ENCODE peak calls at places on chromosomes 16 and 17, in eight cellular contexts. One of them, this sample, is unnamed.

GRCh38 chr17:76789235-76789788 is 51.4 kb downstream of the MFSD11 start:
- DNase-seq in fibroblast of the aortic adventitia: no peak
- DNase-seq in Caco-2: peak
- DNase-seq in epithelial cell of esophagus: no peak
- DNase-seq in AG04450: no peak
- DNase-seq in adrenal gland: no peak
- DNase-seq in AG10803: no peak
- DNase-seq in ascending aorta: no peak
- DNase-seq in this sample: no peak

GRCh38 chr16:1706386-1707192 is 594 bp downstream of the MAPK8IP3 start:
- DNase-seq in Caco-2: no peak
- DNase-seq in adrenal gland: no peak
- DNase-seq in AG04450: no peak
- DNase-seq in fibroblast of the aortic adventitia: peak
- DNase-seq in AG10803: no peak
- DNase-seq in ascending aorta: no peak
- DNase-seq in epithelial cell of esophagus: peak
- DNase-seq in this sample: no peak

GRCh38 chr17:8913091-8913490 is 45.6 kb upstream of the PIK3R6 start:
- DNase-seq in fibroblast of the aortic adventitia: no peak
- DNase-seq in ascending aorta: no peak
- DNase-seq in Caco-2: no peak
- DNase-seq in AG10803: no peak
- DNase-seq in epithelial cell of esophagus: no peak
- DNase-seq in adrenal gland: no peak
- DNase-seq in AG04450: no peak
- DNase-seq in this sample: no peak

GRCh38 chr17:3935140-3935542 is 18.9 kb upstream of the P2RX1 start:
- DNase-seq in Caco-2: peak
- DNase-seq in AG10803: peak
- DNase-seq in AG04450: peak
- DNase-seq in fibroblast of the aortic adventitia: peak
- DNase-seq in ascending aorta: no peak
- DNase-seq in epithelial cell of esophagus: peak
- DNase-seq in adrenal gland: peak
- DNase-seq in this sample: peak

GRCh38 chr17:53924530-53925455 is 102.1 kb downstream of the KIF2B start:
- DNase-seq in ascending aorta: no peak
- DNase-seq in Caco-2: peak
- DNase-seq in fibroblast of the aortic adventitia: no peak
- DNase-seq in AG10803: no peak
- DNase-seq in epithelial cell of esophagus: no peak
- DNase-seq in AG04450: no peak
- DNase-seq in adrenal gland: no peak
- DNase-seq in this sample: no peak

GRCh38 chr16:51636913-51637743 is 486.1 kb upstream of the SALL1 start:
- DNase-seq in Caco-2: no peak
- DNase-seq in fibroblast of the aortic adventitia: no peak
- DNase-seq in AG10803: peak
- DNase-seq in adrenal gland: no peak
- DNase-seq in ascending aorta: no peak
- DNase-seq in epithelial cell of esophagus: peak
- DNase-seq in AG04450: no peak
- DNase-seq in this sample: no peak

GRCh38 chr17:29169806-29170591 is 10.2 kb downstream of the MYO18A start:
- DNase-seq in adrenal gland: no peak
- DNase-seq in AG10803: no peak
- DNase-seq in epithelial cell of esophagus: no peak
- DNase-seq in fibroblast of the aortic adventitia: no peak
- DNase-seq in AG04450: no peak
- DNase-seq in ascending aorta: no peak
- DNase-seq in Caco-2: peak
- DNase-seq in this sample: no peak

GRCh38 chr17:77316191-77316641 is 175.4 kb downstream of the SEC14L1 start:
- DNase-seq in AG10803: peak
- DNase-seq in Caco-2: peak
- DNase-seq in AG04450: no peak
- DNase-seq in epithelial cell of esophagus: peak
- DNase-seq in ascending aorta: no peak
- DNase-seq in adrenal gland: peak
- DNase-seq in fibroblast of the aortic adventitia: peak
- DNase-seq in this sample: peak

GRCh38 chr17:21359483-21359840 is 16.7 kb upstream of the KCNJ12 start:
- DNase-seq in adrenal gland: no peak
- DNase-seq in AG10803: no peak
- DNase-seq in epithelial cell of esophagus: no peak
- DNase-seq in AG04450: no peak
- DNase-seq in ascending aorta: no peak
- DNase-seq in Caco-2: no peak
- DNase-seq in fibroblast of the aortic adventitia: no peak
- DNase-seq in this sample: no peak

GRCh38 chr16:51994597-51994996 is 552.3 kb downstream of the TOX3 start:
- DNase-seq in ascending aorta: no peak
- DNase-seq in AG04450: no peak
- DNase-seq in Caco-2: peak
- DNase-seq in epithelial cell of esophagus: peak
- DNase-seq in adrenal gland: peak
- DNase-seq in AG10803: peak
- DNase-seq in fibroblast of the aortic adventitia: no peak
- DNase-seq in this sample: no peak

GRCh38 chr16:24635900-24636610 is 93.4 kb upstream of the TNRC6A start:
- DNase-seq in adrenal gland: peak
- DNase-seq in fibroblast of the aortic adventitia: peak
- DNase-seq in AG04450: peak
- DNase-seq in Caco-2: no peak
- DNase-seq in AG10803: peak
- DNase-seq in ascending aorta: no peak
- DNase-seq in epithelial cell of esophagus: peak
- DNase-seq in this sample: peak

GRCh38 chr16:64051826-64052225 is 1070.0 kb downstream of the CDH11 start:
- DNase-seq in Caco-2: no peak
- DNase-seq in AG04450: no peak
- DNase-seq in fibroblast of the aortic adventitia: peak
- DNase-seq in adrenal gland: no peak
- DNase-seq in epithelial cell of esophagus: peak
- DNase-seq in ascending aorta: no peak
- DNase-seq in AG10803: peak
- DNase-seq in this sample: peak

GRCh38 chr17:15332338-15332737 is 9.1 kb downstream of the TEKT3 start:
- DNase-seq in epithelial cell of esophagus: no peak
- DNase-seq in AG10803: no peak
- DNase-seq in Caco-2: no peak
- DNase-seq in ascending aorta: no peak
- DNase-seq in AG04450: no peak
- DNase-seq in fibroblast of the aortic adventitia: no peak
- DNase-seq in adrenal gland: no peak
- DNase-seq in this sample: no peak

GRCh38 chr17:3603119-3603869 is 5.9 kb downstream of the TRPV1 start:
- DNase-seq in epithelial cell of esophagus: peak
- DNase-seq in fibroblast of the aortic adventitia: peak
- DNase-seq in Caco-2: no peak
- DNase-seq in adrenal gland: no peak
- DNase-seq in AG10803: peak
- DNase-seq in ascending aorta: no peak
- DNase-seq in AG04450: peak
- DNase-seq in this sample: no peak

GRCh38 chr17:47257651-47258339 is 4.2 kb downstream of the ITGB3 start:
- DNase-seq in ascending aorta: no peak
- DNase-seq in AG04450: no peak
- DNase-seq in epithelial cell of esophagus: peak
- DNase-seq in AG10803: peak
- DNase-seq in fibroblast of the aortic adventitia: peak
- DNase-seq in Caco-2: no peak
- DNase-seq in adrenal gland: no peak
- DNase-seq in this sample: peak

GRCh38 chr16:57039148-57039812 is 49.9 kb downstream of the NLRC5 start:
- DNase-seq in fibroblast of the aortic adventitia: peak
- DNase-seq in Caco-2: no peak
- DNase-seq in epithelial cell of esophagus: no peak
- DNase-seq in adrenal gland: no peak
- DNase-seq in AG04450: peak
- DNase-seq in AG10803: peak
- DNase-seq in ascending aorta: no peak
- DNase-seq in this sample: peak

DNA sequence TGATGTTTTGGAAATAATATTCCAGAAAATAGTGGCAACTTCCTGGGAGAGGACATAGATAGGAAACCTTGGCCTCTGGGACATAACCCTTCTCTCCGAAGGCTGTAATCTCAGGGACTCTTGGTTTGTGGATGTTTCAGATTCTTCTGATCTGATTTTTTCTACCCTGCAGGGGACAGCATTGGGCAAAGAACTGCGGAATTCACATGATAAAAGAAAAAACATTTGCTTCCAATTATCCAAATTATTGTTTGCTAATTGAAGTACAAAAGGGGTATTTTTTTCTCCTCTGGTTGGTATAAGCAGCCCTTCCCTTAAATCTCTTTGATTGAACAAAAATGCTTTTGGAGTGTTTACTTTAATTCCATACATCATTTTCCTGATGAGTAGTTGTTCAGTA is 251.7 kb upstream of the IRX3 start:
- DNase-seq in AG04450: no peak
- DNase-seq in ascending aorta: no peak
- DNase-seq in Caco-2: no peak
- DNase-seq in fibroblast of the aortic adventitia: peak
- DNase-seq in AG10803: peak
- DNase-seq in adrenal gland: no peak
- DNase-seq in epithelial cell of esophagus: no peak
- DNase-seq in this sample: no peak
- TF ChIP-seq CTCF in AG04450: no peak
- TF ChIP-seq CTCF in ascending aorta: no peak
- TF ChIP-seq CTCF in Caco-2: peak
- TF ChIP-seq CTCF in fibroblast of the aortic adventitia: peak
- TF ChIP-seq CTCF in AG10803: peak
- TF ChIP-seq CTCF in adrenal gland: no peak
- TF ChIP-seq CTCF in epithelial cell of esophagus: no peak
- TF ChIP-seq CTCF in this sample: peak

DNA sequence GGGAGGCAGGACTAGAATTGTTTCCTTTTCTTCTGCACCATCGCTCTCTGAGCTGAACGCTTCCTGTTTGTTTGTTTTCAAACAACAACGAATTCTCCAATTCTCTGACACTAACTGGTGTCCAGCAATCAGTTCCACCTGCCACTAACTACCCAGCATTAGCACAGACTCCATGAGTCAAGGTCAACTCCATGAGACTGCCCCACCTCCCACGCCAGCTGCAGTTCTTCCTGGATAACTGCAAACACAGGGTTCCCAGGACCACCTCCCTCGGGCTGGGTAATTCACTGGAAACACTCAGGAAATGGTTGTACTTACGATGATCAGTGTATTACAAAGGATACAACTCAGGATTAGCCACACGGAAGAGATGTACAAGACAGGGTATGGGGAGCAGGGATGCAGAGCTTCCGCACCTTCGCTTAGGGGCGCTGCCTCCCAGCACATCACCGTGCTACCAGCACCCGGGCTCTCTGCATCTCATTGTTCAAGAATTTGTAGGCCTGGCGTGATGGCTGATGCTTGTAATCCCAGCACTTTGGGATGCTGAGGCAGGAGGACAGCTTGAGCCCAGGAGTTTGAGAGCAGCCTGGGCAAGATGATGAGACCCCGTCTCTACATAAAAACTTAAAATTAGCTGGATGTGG is 43.1 kb downstream of the RAB11FIP4 start:
- DNase-seq in adrenal gland: no peak
- DNase-seq in fibroblast of the aortic adventitia: no peak
- DNase-seq in AG10803: no peak
- DNase-seq in ascending aorta: no peak
- DNase-seq in AG04450: no peak
- DNase-seq in epithelial cell of esophagus: no peak
- DNase-seq in Caco-2: no peak
- DNase-seq in this sample: no peak
- H3K4me3 ChIP-seq in adrenal gland: no peak
- H3K4me3 ChIP-seq in fibroblast of the aortic adventitia: no peak
- H3K4me3 ChIP-seq in AG10803: no peak
- H3K4me3 ChIP-seq in ascending aorta: no peak
- H3K4me3 ChIP-seq in AG04450: no peak
- H3K4me3 ChIP-seq in epithelial cell of esophagus: no peak
- H3K4me3 ChIP-seq in Caco-2: no peak
- H3K4me3 ChIP-seq in this sample: no peak

GRCh38 chr17:73196500-73196899 is 3.6 kb downstream of the COG1 start:
- DNase-seq in epithelial cell of esophagus: peak
- DNase-seq in fibroblast of the aortic adventitia: peak
- DNase-seq in AG04450: no peak
- DNase-seq in Caco-2: no peak
- DNase-seq in AG10803: peak
- DNase-seq in adrenal gland: peak
- DNase-seq in ascending aorta: no peak
- DNase-seq in this sample: no peak
- TF ChIP-seq CTCF in epithelial cell of esophagus: peak
- TF ChIP-seq CTCF in fibroblast of the aortic adventitia: peak
- TF ChIP-seq CTCF in AG04450: peak
- TF ChIP-seq CTCF in Caco-2: no peak
- TF ChIP-seq CTCF in AG10803: peak
- TF ChIP-seq CTCF in adrenal gland: peak
- TF ChIP-seq CTCF in ascending aorta: no peak
- TF ChIP-seq CTCF in this sample: peak

DNA sequence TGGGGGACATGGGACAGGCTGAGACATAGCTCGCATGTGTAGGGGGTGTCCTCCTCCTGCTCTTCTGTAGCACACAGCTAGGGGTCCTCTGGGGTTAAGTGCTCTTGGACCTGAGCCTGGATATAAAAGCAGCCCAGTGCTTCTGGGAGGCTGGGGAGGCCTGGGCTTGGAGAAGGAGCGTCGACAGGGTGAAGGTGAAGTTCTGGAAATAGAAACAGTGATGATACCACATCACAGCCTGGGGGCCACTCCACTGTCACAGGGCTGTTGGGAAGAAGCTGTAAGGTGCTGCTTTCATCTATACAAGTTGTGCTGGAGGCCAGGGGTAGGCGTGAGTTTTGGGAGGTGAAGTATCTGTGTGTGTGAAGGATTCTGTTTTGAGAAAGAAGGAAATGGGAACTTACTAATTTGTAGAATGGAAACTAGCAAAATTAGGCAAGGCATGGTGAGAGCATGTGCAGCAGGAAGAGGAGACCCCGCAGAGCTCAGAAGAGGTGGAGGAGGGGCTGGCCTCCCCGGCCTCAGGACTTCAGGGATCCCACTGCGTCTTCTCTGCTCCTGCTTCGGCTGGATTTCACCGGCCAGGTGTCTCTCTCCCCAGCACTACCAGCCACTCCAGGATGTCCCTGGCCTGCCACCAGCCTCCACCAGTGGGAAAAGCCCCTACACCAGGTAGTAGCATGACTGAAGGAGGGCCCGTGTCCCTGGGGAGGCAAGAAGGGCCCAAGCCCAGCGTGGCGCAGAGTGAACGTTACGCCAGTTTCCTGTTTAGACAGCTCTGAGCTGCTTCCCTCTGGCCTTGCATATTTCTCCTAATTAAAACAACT is 19.4 kb downstream of the PLCG2 start:
- DNase-seq in epithelial cell of esophagus: no peak
- DNase-seq in Caco-2: no peak
- DNase-seq in fibroblast of the aortic adventitia: no peak
- DNase-seq in adrenal gland: no peak
- DNase-seq in ascending aorta: no peak
- DNase-seq in AG10803: no peak
- DNase-seq in AG04450: no peak
- DNase-seq in this sample: no peak
- H3K4me3 ChIP-seq in epithelial cell of esophagus: no peak
- H3K4me3 ChIP-seq in Caco-2: no peak
- H3K4me3 ChIP-seq in fibroblast of the aortic adventitia: no peak
- H3K4me3 ChIP-seq in adrenal gland: no peak
- H3K4me3 ChIP-seq in ascending aorta: no peak
- H3K4me3 ChIP-seq in AG10803: no peak
- H3K4me3 ChIP-seq in AG04450: no peak
- H3K4me3 ChIP-seq in this sample: no peak

GRCh38 chr17:75752405-75753192 is 12.4 kb downstream of the GALK1 start:
- DNase-seq in ascending aorta: no peak
- DNase-seq in epithelial cell of esophagus: no peak
- DNase-seq in Caco-2: no peak
- DNase-seq in fibroblast of the aortic adventitia: no peak
- DNase-seq in AG10803: no peak
- DNase-seq in adrenal gland: no peak
- DNase-seq in AG04450: no peak
- DNase-seq in this sample: no peak
- TF ChIP-seq CTCF in ascending aorta: no peak
- TF ChIP-seq CTCF in epithelial cell of esophagus: peak
- TF ChIP-seq CTCF in Caco-2: no peak
- TF ChIP-seq CTCF in fibroblast of the aortic adventitia: no peak
- TF ChIP-seq CTCF in AG10803: no peak
- TF ChIP-seq CTCF in adrenal gland: no peak
- TF ChIP-seq CTCF in AG04450: no peak
- TF ChIP-seq CTCF in this sample: no peak

This sample was measured in astrocyte of the cerebellum.